ENCODE peak calls at places on chromosomes 7 and 10, in nine cellular contexts. T is suprapubic skin, N is breast epithelium, Z is IMR-90, P is stomach, J is sigmoid colon, D is GM12878, B is A549, O is transverse colon. A is an unnamed sample.

GRCh38 chr7:96244992-96245292 is 77.0 kb downstream of the SLC25A13 start:
- DNase-seq in T (no peak), N (no peak), Z (no peak), P (no peak), J (no peak), D (no peak), B (no peak), O (no peak), A (no peak)

GRCh38 chr7:123987445-123987844 is 45.4 kb downstream of the TMEM229A start:
- DNase-seq in T (no peak), N (no peak), Z (no peak), P (no peak), J (no peak), D (no peak), B (no peak), O (no peak), A (no peak)

GRCh38 chr10:120415709-120416330 is 41.2 kb upstream of the PLPP4 start:
- DNase-seq in T (no peak), N (no peak), Z (peak), P (no peak), J (no peak), D (no peak), B (no peak), O (no peak), A (no peak)

GRCh38 chr10:78657622-78658165 is 411.1 kb upstream of the ZMIZ1 start:
- DNase-seq in T (peak), N (peak), Z (peak), P (peak), J (peak), D (no peak), B (peak), O (peak), A (peak)

GRCh38 chr7:1725199-1725701 is 55.2 kb downstream of the ELFN1 start:
- DNase-seq in T (no peak), N (no peak), Z (no peak), P (peak), J (no peak), D (no peak), B (no peak), O (peak), A (no peak)

GRCh38 chr7:158613481-158613880 is 25.9 kb upstream of the PTPRN2 start:
- DNase-seq in T (no peak), N (no peak), Z (no peak), P (no peak), J (no peak), D (peak), B (no peak), O (no peak), A (no peak)

GRCh38 chr10:28382520-28383269 is 79.8 kb upstream of the MPP7 start:
- DNase-seq in T (no peak), N (no peak), Z (peak), P (no peak), J (no peak), D (no peak), B (peak), O (no peak), A (no peak)

GRCh38 chr7:71630521-71630920 is 498.6 kb downstream of the GALNT17 start:
- DNase-seq in T (no peak), N (no peak), Z (no peak), P (no peak), J (no peak), D (no peak), B (no peak), O (no peak), A (no peak)

GRCh38 chr10:52215745-52216361 is 98.2 kb upstream of the DKK1 start:
- DNase-seq in T (no peak), N (no peak), Z (peak), P (peak), J (no peak), D (peak), B (peak), O (peak), A (peak)

GRCh38 chr10:73886085-73886529 is 11.8 kb upstream of the CAMK2G start:
- DNase-seq in T (peak), N (peak), Z (peak), P (peak), J (peak), D (no peak), B (peak), O (peak), A (peak)

GRCh38 chr7:37118029-37118428 is 330.6 kb downstream of the ELMO1 start:
- DNase-seq in T (no peak), N (no peak), Z (no peak), P (no peak), J (no peak), D (no peak), B (no peak), O (no peak), A (no peak)

GRCh38 chr7:2633538-2634264 is 1.9 kb downstream of the TTYH3 start:
- DNase-seq in T (peak), N (no peak), Z (peak), P (no peak), J (peak), D (no peak), B (peak), O (no peak), A (no peak)

GRCh38 chr10:88442681-88443080 is 140.4 kb downstream of the RNLS start:
- DNase-seq in T (no peak), N (no peak), Z (no peak), P (no peak), J (no peak), D (no peak), B (no peak), O (no peak), A (no peak)

GRCh38 chr10:22219308-22219707 is 1.5 kb upstream of the EBLN1 start:
- DNase-seq in T (no peak), N (no peak), Z (no peak), P (no peak), J (no peak), D (no peak), B (no peak), O (no peak), A (no peak)

GRCh38 chr7:11768263-11768662 is 63.7 kb downstream of the THSD7A start:
- DNase-seq in T (no peak), N (no peak), Z (no peak), P (no peak), J (no peak), D (no peak), B (no peak), O (no peak), A (no peak)

GRCh38 chr7:96709381-96710228 is at the start of gene SEM1:
- DNase-seq in T (peak), N (peak), Z (peak), P (peak), J (peak), D (peak), B (peak), O (peak), A (peak)

GRCh38 chr7:82631998-82632397 is 188.4 kb upstream of the CACNA2D1 start:
- DNase-seq in T (no peak), N (no peak), Z (peak), P (no peak), J (no peak), D (no peak), B (no peak), O (no peak), A (no peak)

GRCh38 chr7:97847791-97848190 is 24.4 kb downstream of the ASNS start:
- DNase-seq in T (no peak), N (no peak), Z (no peak), P (no peak), J (no peak), D (no peak), B (no peak), O (no peak), A (no peak)

GRCh38 chr7:19754521-19755116 is 18.8 kb downstream of the TMEM196 start:
- DNase-seq in T (no peak), N (no peak), Z (peak), P (no peak), J (no peak), D (peak), B (peak), O (no peak), A (no peak)

DNA sequence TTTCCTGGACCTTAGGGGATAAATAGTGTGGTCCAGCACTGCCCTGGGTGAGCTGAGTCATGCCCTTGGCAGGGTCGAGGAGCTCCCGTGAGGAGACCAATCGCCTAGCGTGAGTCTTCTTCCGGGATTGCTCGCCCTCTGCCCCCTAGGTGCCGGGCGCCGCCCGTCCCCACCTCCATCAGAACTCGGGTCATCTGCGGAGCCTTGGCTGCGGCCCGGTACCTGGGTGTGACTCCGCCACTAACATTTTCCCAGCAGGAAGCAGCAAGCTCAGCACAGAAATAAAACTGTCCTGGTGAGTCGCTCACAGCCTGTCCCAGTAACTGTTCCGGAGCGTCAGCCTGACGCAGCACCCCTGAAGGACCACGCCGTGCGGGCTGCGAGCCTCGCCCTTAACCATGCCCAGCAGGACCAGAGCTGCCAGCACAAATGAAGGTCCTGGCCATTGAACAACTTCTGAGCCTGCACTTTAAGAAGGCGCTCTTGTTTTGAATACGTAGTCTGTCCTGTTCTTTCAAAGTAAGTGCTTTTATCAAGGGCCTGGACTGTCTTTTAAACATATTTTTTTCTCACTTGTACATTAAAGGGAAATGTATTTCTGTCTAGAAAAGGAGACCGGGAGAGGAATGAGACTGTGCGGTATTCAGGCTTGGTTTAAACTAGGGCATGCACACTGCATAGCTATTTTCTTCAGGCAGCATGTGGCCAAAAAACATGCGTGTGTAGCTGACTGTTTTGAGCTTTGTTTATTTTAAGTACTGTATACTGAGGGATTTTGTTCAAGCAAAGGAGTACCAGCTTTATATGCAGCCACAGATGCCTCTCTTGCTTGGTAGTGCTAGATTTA is 136.7 kb downstream of the HECW1 start:
- DNase-seq in T (peak), N (no peak), Z (peak), P (peak), J (peak), D (no peak), B (peak), O (peak), A (peak)
- TF ChIP-seq POLR2A in T (no peak), N (no peak), Z (peak), P (no peak), J (no peak), D (no peak), B (peak), O (no peak), A (no peak)

GRCh38 chr7:75033064-75033463 is 40.5 kb downstream of the RCC1L start:
- DNase-seq in T (no peak), N (no peak), Z (no peak), P (no peak), J (no peak), D (no peak), B (peak), O (no peak), A (no peak)
- TF ChIP-seq CTCF in T (no peak), N (no peak), Z (no peak), P (no peak), J (no peak), D (no peak), B (no peak), O (no peak), A (no peak)

DNA sequence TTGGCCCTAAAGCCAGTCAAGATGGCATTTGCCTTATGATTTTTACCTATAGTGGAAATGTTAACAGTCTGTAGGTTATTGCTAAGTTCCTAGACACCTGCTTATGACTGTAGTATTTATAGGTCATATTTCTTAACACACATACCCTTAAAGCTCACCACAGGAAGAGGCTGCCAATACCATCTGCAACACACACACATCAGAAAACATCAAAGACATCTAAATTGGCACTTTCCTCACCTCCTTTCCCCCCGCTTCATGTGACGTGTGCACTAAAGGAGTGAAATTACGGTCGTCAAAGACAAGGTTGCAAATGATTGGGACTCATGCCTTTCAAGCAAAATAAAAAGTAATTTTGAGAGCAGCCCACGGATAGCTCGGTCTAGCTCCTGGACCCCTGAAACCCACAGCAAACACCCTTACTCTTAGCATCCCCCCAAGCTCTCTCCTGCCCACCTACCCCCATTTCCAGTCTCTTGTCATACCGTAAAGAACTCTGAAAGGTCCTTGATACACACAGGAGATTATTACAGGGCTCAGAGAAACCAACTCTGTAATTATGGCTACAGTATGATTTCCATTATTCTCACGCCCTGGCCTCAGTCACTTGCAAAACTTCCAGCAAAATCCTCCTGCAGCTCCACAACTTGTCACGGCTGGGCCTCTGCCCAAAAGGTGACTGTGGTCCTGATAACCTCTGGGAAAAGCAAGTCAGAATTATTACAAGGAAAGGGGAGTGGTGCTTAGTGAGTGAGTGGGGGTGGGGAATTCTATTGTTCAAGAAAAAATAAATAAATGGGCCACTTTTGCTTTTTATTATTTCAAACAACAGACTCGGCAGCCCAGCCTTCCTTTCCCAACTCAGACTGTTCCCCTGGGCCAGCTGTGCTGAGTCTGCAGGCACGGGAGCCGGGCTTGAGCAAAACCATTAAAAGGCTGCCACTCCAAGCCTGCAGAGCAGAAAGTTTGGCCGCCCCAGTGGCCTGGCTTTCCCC is 90.4 kb downstream of the PLXNA4 start:
- DNase-seq in T (no peak), N (no peak), Z (no peak), P (peak), J (peak), D (no peak), B (no peak), O (no peak), A (no peak)
- H3K4me3 ChIP-seq in T (no peak), N (no peak), Z (no peak), P (no peak), J (no peak), D (no peak), B (no peak), O (no peak), A (no peak)

GRCh38 chr7:23353172-23353571 is 54.0 kb downstream of the MALSU1 start:
- DNase-seq in T (no peak), N (no peak), Z (no peak), P (no peak), J (no peak), D (peak), B (no peak), O (no peak), A (no peak)
- TF ChIP-seq POLR2A in T (no peak), N (no peak), Z (no peak), P (no peak), J (no peak), D (no peak), B (no peak), O (no peak), A (no peak)

GRCh38 chr7:65304175-65304574 is 69.5 kb upstream of the ZNF92 start:
- DNase-seq in T (no peak), N (no peak), Z (no peak), P (no peak), J (no peak), D (no peak), B (no peak), O (no peak), A (no peak)
- TF ChIP-seq CTCF in T (no peak), N (no peak), Z (no peak), P (no peak), J (no peak), D (no peak), B (no peak), O (no peak), A (no peak)

GRCh38 chr10:132248455-132249231 is 59.1 kb downstream of the STK32C start:
- DNase-seq in T (no peak), N (peak), Z (no peak), P (peak), J (no peak), D (no peak), B (peak), O (peak), A (no peak)
- H3K4me3 ChIP-seq in T (peak), N (peak), Z (peak), P (peak), J (no peak), D (peak), B (peak), O (no peak), A (no peak)

DNA sequence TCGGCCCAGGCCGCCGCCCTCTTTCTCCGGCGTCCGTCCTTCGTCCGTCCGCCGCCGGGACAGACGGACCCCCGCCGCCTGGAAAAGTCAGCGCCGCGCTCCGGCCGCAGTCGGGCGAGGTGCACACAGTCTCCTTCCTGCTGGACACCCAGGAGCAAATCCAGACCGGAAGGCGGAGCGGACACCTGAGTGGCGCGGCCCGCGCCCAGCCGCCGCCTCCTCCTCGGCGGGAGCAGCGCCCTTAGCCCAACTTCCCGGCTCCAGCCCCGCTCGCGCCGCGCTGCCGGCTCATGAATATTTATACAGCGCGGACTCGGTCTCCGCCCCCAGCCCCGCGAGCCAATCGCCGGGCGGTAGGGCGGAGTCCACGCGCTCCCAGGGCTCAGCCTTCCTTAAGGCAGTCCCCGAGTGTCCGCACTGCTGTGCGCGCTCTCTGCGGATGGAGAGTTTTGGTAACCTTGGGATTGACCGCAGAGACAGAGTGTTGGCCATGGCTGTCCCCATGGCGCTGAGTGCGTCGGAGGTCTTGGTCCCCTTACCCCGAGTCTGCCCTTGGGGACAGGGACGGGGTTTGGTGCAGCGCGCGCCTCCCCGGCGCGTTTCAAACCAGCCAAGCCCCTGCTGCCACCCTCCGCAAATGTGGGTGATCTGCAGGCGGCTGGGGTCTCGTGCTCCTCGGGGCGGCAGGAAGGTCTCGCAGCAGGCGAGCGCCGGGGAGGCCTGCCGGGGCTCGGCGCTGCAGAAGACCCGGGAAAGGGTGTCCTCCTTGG is at the start of gene FZD8:
- DNase-seq in T (peak), N (peak), Z (peak), P (peak), J (peak), D (no peak), B (peak), O (peak), A (peak)
- TF ChIP-seq POLR2A in T (peak), N (peak), Z (peak), P (peak), J (peak), D (peak), B (peak), O (peak), A (no peak)

A was measured in lower leg skin.